ENCODE peak calls at places on chromosomes 6 and 20, in five cellular contexts. One of them, this sample, is unnamed.

GRCh38 chr6:455006-455585 is 63.5 kb downstream of the IRF4 start:
- DNase-seq in astrocyte: no peak
- DNase-seq in HL-60: no peak
- DNase-seq in effector memory CD4-positive, alpha-beta T cell: no peak
- DNase-seq in uterus: no peak
- DNase-seq in this sample: no peak

GRCh38 chr20:62670156-62670555 is 27.9 kb downstream of the SLCO4A1 start:
- DNase-seq in effector memory CD4-positive, alpha-beta T cell: no peak
- DNase-seq in uterus: no peak
- DNase-seq in HL-60: no peak
- DNase-seq in astrocyte: no peak
- DNase-seq in this sample: no peak

GRCh38 chr20:47357296-47358051 is 975 bp upstream of the ZMYND8 start:
- DNase-seq in uterus: peak; percentile 86
- DNase-seq in effector memory CD4-positive, alpha-beta T cell: peak; percentile 44
- DNase-seq in astrocyte: peak; percentile 89
- DNase-seq in HL-60: peak; percentile 95
- DNase-seq in this sample: peak; percentile 90

GRCh38 chr20:63531686-63532448 is 5.3 kb downstream of the PTK6 start:
- DNase-seq in effector memory CD4-positive, alpha-beta T cell: no peak
- DNase-seq in HL-60: no peak
- DNase-seq in astrocyte: no peak
- DNase-seq in uterus: no peak
- DNase-seq in this sample: no peak

GRCh38 chr6:121965739-121966138 is 433.7 kb upstream of the HSF2 start:
- DNase-seq in uterus: no peak
- DNase-seq in effector memory CD4-positive, alpha-beta T cell: no peak
- DNase-seq in astrocyte: no peak
- DNase-seq in HL-60: no peak
- DNase-seq in this sample: no peak

GRCh38 chr6:96990462-96990861 is 65.9 kb downstream of the KLHL32 start:
- DNase-seq in astrocyte: no peak
- DNase-seq in uterus: no peak
- DNase-seq in HL-60: no peak
- DNase-seq in effector memory CD4-positive, alpha-beta T cell: no peak
- DNase-seq in this sample: no peak

GRCh38 chr6:101534386-101534785 is 140.9 kb downstream of the GRIK2 start:
- DNase-seq in HL-60: no peak
- DNase-seq in uterus: no peak
- DNase-seq in astrocyte: peak; percentile 81
- DNase-seq in effector memory CD4-positive, alpha-beta T cell: no peak
- DNase-seq in this sample: peak; percentile 18

GRCh38 chr6:158207452-158207788 is 39.3 kb downstream of the GTF2H5 start:
- DNase-seq in astrocyte: peak; percentile 66
- DNase-seq in effector memory CD4-positive, alpha-beta T cell: no peak
- DNase-seq in HL-60: no peak
- DNase-seq in uterus: no peak
- DNase-seq in this sample: peak; percentile 83

GRCh38 chr20:49937023-49937929 is 1.1 kb downstream of the RNF114 start:
- DNase-seq in HL-60: peak; percentile 66
- DNase-seq in uterus: no peak
- DNase-seq in astrocyte: no peak
- DNase-seq in effector memory CD4-positive, alpha-beta T cell: no peak
- DNase-seq in this sample: no peak

GRCh38 chr20:63525968-63526367 is 5.4 kb downstream of the PPDPF start:
- DNase-seq in effector memory CD4-positive, alpha-beta T cell: no peak
- DNase-seq in uterus: no peak
- DNase-seq in astrocyte: no peak
- DNase-seq in HL-60: no peak
- DNase-seq in this sample: no peak

GRCh38 chr6:105484238-105485161 is 81.6 kb upstream of the PREP start:
- DNase-seq in HL-60: no peak
- DNase-seq in astrocyte: no peak
- DNase-seq in effector memory CD4-positive, alpha-beta T cell: no peak
- DNase-seq in uterus: no peak
- DNase-seq in this sample: no peak

GRCh38 chr6:33716379-33716778 is 4.9 kb upstream of the UQCC2 start:
- DNase-seq in HL-60: no peak
- DNase-seq in uterus: no peak
- DNase-seq in astrocyte: no peak
- DNase-seq in effector memory CD4-positive, alpha-beta T cell: no peak
- DNase-seq in this sample: no peak

GRCh38 chr6:47650553-47651432 is 47.6 kb upstream of the ADGRF4 start:
- DNase-seq in HL-60: no peak
- DNase-seq in astrocyte: peak; percentile 34
- DNase-seq in effector memory CD4-positive, alpha-beta T cell: no peak
- DNase-seq in uterus: no peak
- DNase-seq in this sample: no peak

GRCh38 chr6:141562801-141563763 is 569.6 kb upstream of the GJE1 start:
- DNase-seq in effector memory CD4-positive, alpha-beta T cell: peak; percentile 17
- DNase-seq in uterus: peak; percentile 64
- DNase-seq in HL-60: peak; percentile 51
- DNase-seq in astrocyte: peak; percentile 75
- DNase-seq in this sample: peak; percentile 54

DNA sequence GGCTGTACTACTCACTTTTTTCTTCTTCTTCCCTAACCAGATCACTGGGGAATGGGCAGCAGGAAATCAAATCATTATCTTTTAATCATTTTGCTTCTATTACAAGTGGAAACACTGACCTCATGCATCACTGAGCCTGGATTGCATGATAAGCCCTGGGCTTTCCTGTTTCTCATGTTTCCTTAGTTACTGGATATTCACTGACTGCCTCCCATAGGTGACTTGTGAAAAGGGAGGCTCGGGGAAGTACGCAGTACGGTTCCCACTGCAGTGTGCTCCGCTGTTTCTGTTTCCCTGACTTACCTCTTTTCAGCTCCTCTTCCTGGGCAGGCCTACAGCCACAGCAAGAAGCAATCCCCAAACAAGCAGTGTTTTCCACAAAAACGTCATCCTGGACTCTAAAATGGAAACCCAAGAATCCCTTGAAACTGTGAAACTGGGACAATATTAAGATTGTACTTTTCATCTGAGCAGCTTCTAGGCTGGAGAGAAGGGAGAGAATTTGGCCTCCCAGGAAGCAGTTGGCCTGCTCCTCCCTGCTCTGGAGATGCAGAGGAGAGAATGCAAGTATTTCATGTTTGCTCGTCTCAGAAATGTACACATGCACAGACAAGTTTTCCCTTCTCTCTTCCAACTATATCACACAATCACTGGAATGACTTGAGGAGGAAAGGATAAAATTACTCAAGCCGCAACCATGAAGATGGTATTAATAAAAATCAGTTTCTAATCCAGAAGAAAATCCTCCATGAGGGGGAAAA is 13.1 kb downstream of the BTNL2 start:
- DNase-seq in uterus: no peak
- DNase-seq in astrocyte: no peak
- DNase-seq in HL-60: no peak
- DNase-seq in effector memory CD4-positive, alpha-beta T cell: no peak
- DNase-seq in this sample: peak; percentile 18
- H3K27ac ChIP-seq in uterus: no peak overlapping the region
- H3K27ac ChIP-seq in astrocyte: no peak overlapping the region
- H3K27ac ChIP-seq in HL-60: no peak overlapping the region
- H3K27ac ChIP-seq in effector memory CD4-positive, alpha-beta T cell: no peak overlapping the region
- H3K27ac ChIP-seq in this sample: no peak overlapping the region

GRCh38 chr20:48738399-48739304 is 89.1 kb downstream of the PREX1 start:
- DNase-seq in uterus: no peak
- DNase-seq in effector memory CD4-positive, alpha-beta T cell: peak; percentile 21
- DNase-seq in HL-60: peak; percentile 75
- DNase-seq in astrocyte: no peak
- DNase-seq in this sample: no peak
- H3K27ac ChIP-seq in uterus: no peak overlapping the region
- H3K27ac ChIP-seq in effector memory CD4-positive, alpha-beta T cell: peak overlapping the region; percentile 50
- H3K27ac ChIP-seq in HL-60: peak overlapping the region; percentile 54
- H3K27ac ChIP-seq in astrocyte: no peak overlapping the region
- H3K27ac ChIP-seq in this sample: no peak overlapping the region

GRCh38 chr6:100203391-100203790 is 209.4 kb upstream of the MCHR2 start:
- DNase-seq in effector memory CD4-positive, alpha-beta T cell: no peak
- DNase-seq in astrocyte: peak; percentile 94
- DNase-seq in HL-60: no peak
- DNase-seq in uterus: no peak
- DNase-seq in this sample: peak; percentile 88
- H3K27ac ChIP-seq in effector memory CD4-positive, alpha-beta T cell: no peak overlapping the region
- H3K27ac ChIP-seq in astrocyte: peak overlapping the region; percentile 99
- H3K27ac ChIP-seq in HL-60: no peak overlapping the region
- H3K27ac ChIP-seq in uterus: no peak overlapping the region
- H3K27ac ChIP-seq in this sample: peak overlapping the region; percentile 99

DNA sequence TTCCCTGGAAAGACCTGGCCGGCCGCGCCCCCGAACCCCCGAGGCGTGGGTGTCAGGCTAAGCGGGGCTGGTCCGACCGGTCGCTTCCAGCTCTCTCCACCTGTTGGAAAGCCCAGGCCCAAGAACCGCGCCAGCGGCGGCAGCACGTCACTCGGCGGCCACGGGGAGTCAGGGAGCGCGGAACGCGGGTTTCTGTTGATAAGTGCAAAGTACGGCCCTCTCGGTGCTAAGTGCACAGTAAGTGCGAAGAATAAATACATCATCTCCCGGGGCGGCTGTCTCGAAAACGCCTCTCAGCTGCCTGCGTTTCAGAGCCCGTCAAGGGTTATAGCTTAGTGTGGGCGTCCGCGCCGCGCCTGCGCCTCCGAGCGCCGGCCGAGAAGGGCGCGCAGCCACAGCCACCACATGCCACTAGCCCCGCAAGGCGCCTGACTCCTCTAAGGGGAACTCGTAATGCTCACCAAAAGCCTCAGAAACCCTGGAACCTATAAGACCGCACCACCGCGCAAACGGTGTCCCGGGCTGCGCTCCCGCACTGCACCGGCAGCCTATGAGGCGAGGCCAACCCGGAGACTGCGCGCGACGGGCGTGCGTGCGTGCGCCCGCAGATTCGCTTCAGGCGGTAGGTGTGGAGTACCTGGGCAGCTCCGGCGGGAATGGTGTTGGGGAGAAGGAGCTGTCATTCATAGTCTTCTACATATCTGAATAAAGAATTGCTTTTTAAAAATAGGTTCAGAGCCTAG is 9.2 kb upstream of the TBX18 start:
- DNase-seq in HL-60: peak; percentile 22
- DNase-seq in uterus: no peak
- DNase-seq in astrocyte: no peak
- DNase-seq in effector memory CD4-positive, alpha-beta T cell: no peak
- DNase-seq in this sample: peak; percentile 56
- H3K27ac ChIP-seq in HL-60: no peak overlapping the region
- H3K27ac ChIP-seq in uterus: no peak overlapping the region
- H3K27ac ChIP-seq in astrocyte: peak overlapping the region; percentile 67
- H3K27ac ChIP-seq in effector memory CD4-positive, alpha-beta T cell: no peak overlapping the region
- H3K27ac ChIP-seq in this sample: peak overlapping the region; percentile 81

DNA sequence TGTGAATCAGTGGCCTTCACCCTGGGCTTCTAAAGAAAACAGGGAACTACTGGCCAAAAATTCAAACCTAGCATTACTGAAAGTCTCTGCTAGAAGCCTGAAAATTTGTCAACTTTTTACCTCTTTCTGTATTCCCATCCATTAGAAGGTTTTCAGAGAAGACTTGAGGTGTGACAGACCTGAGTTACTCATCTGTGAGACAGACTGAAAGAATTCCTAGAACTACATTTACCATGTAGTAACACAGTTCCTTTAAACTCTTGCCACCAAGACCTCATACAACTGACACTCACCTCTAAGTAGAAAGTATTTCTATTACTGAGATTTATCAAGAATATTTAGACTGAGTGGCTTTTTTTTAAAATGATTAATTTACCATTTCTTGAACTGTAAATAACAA is 4.5 kb downstream of the DPM1 start:
- DNase-seq in astrocyte: no peak
- DNase-seq in uterus: no peak
- DNase-seq in HL-60: no peak
- DNase-seq in effector memory CD4-positive, alpha-beta T cell: no peak
- DNase-seq in this sample: no peak
- H3K27ac ChIP-seq in astrocyte: no peak overlapping the region
- H3K27ac ChIP-seq in uterus: no peak overlapping the region
- H3K27ac ChIP-seq in HL-60: no peak overlapping the region
- H3K27ac ChIP-seq in effector memory CD4-positive, alpha-beta T cell: no peak overlapping the region
- H3K27ac ChIP-seq in this sample: no peak overlapping the region

GRCh38 chr6:118578617-118579016 is 30.5 kb downstream of the PLN start:
- DNase-seq in HL-60: no peak
- DNase-seq in astrocyte: no peak
- DNase-seq in effector memory CD4-positive, alpha-beta T cell: no peak
- DNase-seq in uterus: no peak
- DNase-seq in this sample: no peak

GRCh38 chr6:118577972-118578371 is 29.9 kb downstream of the PLN start:
- DNase-seq in astrocyte: no peak
- DNase-seq in uterus: no peak
- DNase-seq in effector memory CD4-positive, alpha-beta T cell: no peak
- DNase-seq in HL-60: no peak
- DNase-seq in this sample: no peak

GRCh38 chr6:118581489-118581959 is 33.4 kb downstream of the PLN start:
- DNase-seq in astrocyte: peak; percentile 75
- DNase-seq in effector memory CD4-positive, alpha-beta T cell: no peak
- DNase-seq in uterus: no peak
- DNase-seq in HL-60: no peak
- DNase-seq in this sample: peak; percentile 72

GRCh38 chr6:118579786-118580185 is 31.7 kb downstream of the PLN start:
- DNase-seq in HL-60: no peak
- DNase-seq in uterus: no peak
- DNase-seq in astrocyte: no peak
- DNase-seq in effector memory CD4-positive, alpha-beta T cell: no peak
- DNase-seq in this sample: no peak

DNA sequence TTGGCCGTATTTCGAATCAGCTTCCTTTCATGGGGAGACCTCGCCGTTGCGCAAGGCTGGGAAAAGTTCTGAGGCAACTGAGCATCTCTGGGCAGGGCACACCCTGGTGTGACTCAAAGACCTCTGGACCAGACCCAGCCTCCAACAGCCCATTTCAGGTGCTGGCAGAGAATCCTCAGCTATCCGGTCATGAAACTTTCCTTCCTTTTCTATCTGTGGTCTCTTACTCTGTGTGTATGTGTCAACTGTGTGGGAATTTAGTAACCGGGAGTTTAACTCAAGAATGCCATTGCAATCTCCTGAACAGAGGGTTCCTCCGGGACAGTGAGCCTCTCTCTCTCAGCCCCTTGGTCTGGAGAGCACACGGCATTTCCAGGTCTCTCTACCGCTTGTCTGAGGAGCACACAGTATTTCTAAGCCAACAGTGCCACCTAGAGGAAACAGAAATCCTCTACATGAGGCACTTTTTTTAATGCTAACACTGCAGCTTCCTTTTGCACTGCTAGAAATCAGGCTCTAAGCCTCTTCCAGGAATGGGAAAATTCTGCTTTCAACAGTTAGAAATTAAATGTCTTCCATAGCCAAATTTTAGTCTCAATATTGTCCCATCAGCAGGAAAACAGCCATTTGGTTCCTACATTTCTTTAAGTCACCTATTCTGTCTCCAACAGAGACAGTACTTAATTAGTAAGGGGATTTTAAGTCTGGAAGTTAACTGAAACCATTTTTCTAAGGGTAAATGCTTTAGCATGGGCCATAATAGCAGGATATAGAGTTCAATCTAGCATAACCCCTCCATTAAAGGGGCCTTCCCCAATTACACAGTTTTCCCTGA is 32.7 kb downstream of the PLN start:
- DNase-seq in HL-60: peak; percentile 55
- DNase-seq in effector memory CD4-positive, alpha-beta T cell: no peak
- DNase-seq in uterus: no peak
- DNase-seq in astrocyte: peak; percentile 73
- DNase-seq in this sample: peak; percentile 68
- H3K27ac ChIP-seq in HL-60: no peak overlapping the region
- H3K27ac ChIP-seq in effector memory CD4-positive, alpha-beta T cell: no peak overlapping the region
- H3K27ac ChIP-seq in uterus: no peak overlapping the region
- H3K27ac ChIP-seq in astrocyte: no peak overlapping the region
- H3K27ac ChIP-seq in this sample: no peak overlapping the region